ENCODE peak calls at places on chromosomes 4 and X, in seven cellular contexts. U is neural crest cell; O is brain microvascular endothelial cell; R is psoas muscle; N is nephron progenitor cell; D is activated CD8-positive, alpha-beta T cell treated with anti-CD3 and anti-CD28 coated beads for 36 hours; P is AG10803. G is an unnamed sample.

GRCh38 chr4:143420227-143420626 is 83.6 kb downstream of the GAB1 start:
- DNase-seq in U (no peak), O (no peak), R (no peak), N (no peak), D (no peak), P (no peak), G (no peak)

GRCh38 chrX:130086414-130087207 is 23.7 kb downstream of the ELF4 start:
- DNase-seq in U (no peak), O (no peak), R (no peak), N (no peak), D (peak; percentile 88), P (no peak), G (no peak)

GRCh38 chrX:131739823-131740222 is 195.9 kb downstream of the OR13H1 start:
- DNase-seq in U (no peak), O (no peak), R (no peak), N (no peak), D (no peak), P (no peak), G (no peak)

GRCh38 chr4:26022346-26022891 is 108.4 kb downstream of the SMIM20 start:
- DNase-seq in U (no peak), O (peak; percentile 56), R (no peak), N (no peak), D (no peak), P (peak; percentile 57), G (peak; percentile 80)

GRCh38 chrX:72394518-72395163 is 88.9 kb upstream of the CITED1 start:
- DNase-seq in U (no peak), O (peak; percentile 51), R (peak; percentile 55), N (peak; percentile 4), D (no peak), P (peak; percentile 67), G (no peak)

GRCh38 chr4:183758006-183758734 is 99.1 kb downstream of the TRAPPC11 start:
- DNase-seq in U (no peak), O (no peak), R (peak; percentile 44), N (peak; percentile 56), D (peak; percentile 2), P (no peak), G (no peak)

GRCh38 chr4:72843466-72843865 is 226.1 kb downstream of the COX18 start:
- DNase-seq in U (no peak), O (peak; percentile 14), R (no peak), N (no peak), D (no peak), P (peak; percentile 53), G (no peak)

GRCh38 chr4:115945026-115945425 is 831.6 kb upstream of the NDST4 start:
- DNase-seq in U (no peak), O (no peak), R (no peak), N (no peak), D (no peak), P (no peak), G (no peak)

GRCh38 chrX:139969286-139969685 is 4.0 kb upstream of the CXorf66 start:
- DNase-seq in U (no peak), O (no peak), R (no peak), N (no peak), D (no peak), P (no peak), G (no peak)

GRCh38 chrX:109855501-109855900 is 122.4 kb upstream of the ACSL4 start:
- DNase-seq in U (no peak), O (no peak), R (no peak), N (no peak), D (no peak), P (no peak), G (no peak)

DNA sequence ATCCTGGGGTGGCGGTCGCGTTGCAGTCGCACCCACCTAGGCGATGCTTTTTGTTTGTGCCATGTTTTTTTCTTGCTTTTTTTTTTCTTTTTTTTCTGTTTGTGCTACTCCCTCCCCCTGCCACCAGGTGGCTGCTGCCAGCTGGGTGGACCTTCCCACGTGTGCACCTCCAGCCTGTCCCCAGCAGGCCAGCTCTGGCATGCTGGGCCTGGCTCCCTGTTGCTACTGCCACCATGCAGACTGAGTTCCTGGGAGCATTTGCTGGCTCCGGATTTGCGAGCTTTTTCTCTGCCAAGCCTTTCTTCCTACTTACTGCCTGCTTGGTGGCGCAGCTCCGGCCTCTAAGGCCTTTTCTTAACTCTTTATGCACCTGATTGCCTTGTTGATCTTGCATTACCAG is 161.2 kb upstream of the WDFY3 start:
- DNase-seq in U (peak; percentile 3), O (no peak), R (no peak), N (peak; percentile 23), D (peak; percentile 1), P (peak; percentile 16), G (peak; percentile 35)
- TF ChIP-seq CTCF in U (peak; percentile 68), O (peak; percentile 77), R (peak; percentile 14), N (peak; percentile 77), D (peak; percentile 26), P (peak; percentile 41), G (peak; percentile 29)

GRCh38 chrX:93875621-93876282 is 201.7 kb downstream of the FAM133A start:
- DNase-seq in U (no peak), O (no peak), R (no peak), N (no peak), D (no peak), P (no peak), G (peak; percentile 2)

GRCh38 chrX:93874554-93874953 is 200.5 kb downstream of the FAM133A start:
- DNase-seq in U (peak; percentile 65), O (no peak), R (no peak), N (peak; percentile 50), D (no peak), P (no peak), G (peak; percentile 64)
- TF ChIP-seq CTCF in U (peak; percentile 92), O (peak; percentile 37), R (peak; percentile 39), N (peak; percentile 76), D (peak; percentile 40), P (peak; percentile 27), G (peak; percentile 49)

GRCh38 chr4:49032440-49033161 is 46.5 kb downstream of the CWH43 start:
- DNase-seq in U (peak; percentile 4), O (peak; percentile 11), R (no peak), N (no peak), D (peak; percentile 28), P (peak; percentile 11), G (peak; percentile 63)
- TF ChIP-seq CTCF in U (peak; percentile 31), O (peak; percentile 72), R (peak; percentile 23), N (no peak), D (peak; percentile 58), P (peak; percentile 61), G (peak; percentile 65)

GRCh38 chr4:120877021-120877420 is 45.5 kb downstream of the PRDM5 start:
- DNase-seq in U (no peak), O (no peak), R (no peak), N (no peak), D (no peak), P (no peak), G (no peak)

GRCh38 chr4:120874792-120875774 is 47.4 kb downstream of the PRDM5 start:
- DNase-seq in U (no peak), O (no peak), R (no peak), N (no peak), D (no peak), P (no peak), G (no peak)

GRCh38 chr4:120870279-120870673 is 52.2 kb downstream of the PRDM5 start:
- DNase-seq in U (no peak), O (no peak), R (no peak), N (no peak), D (no peak), P (no peak), G (no peak)

GRCh38 chr4:120871173-120871572 is 51.4 kb downstream of the PRDM5 start:
- DNase-seq in U (no peak), O (no peak), R (no peak), N (no peak), D (no peak), P (no peak), G (no peak)

GRCh38 chr4:120873554-120873953 is 49.0 kb downstream of the PRDM5 start:
- DNase-seq in U (no peak), O (no peak), R (no peak), N (no peak), D (no peak), P (no peak), G (no peak)
- TF ChIP-seq CTCF in U (peak; percentile 48), O (peak; percentile 6), R (no peak), N (no peak), D (no peak), P (peak; percentile 31), G (no peak)

DNA sequence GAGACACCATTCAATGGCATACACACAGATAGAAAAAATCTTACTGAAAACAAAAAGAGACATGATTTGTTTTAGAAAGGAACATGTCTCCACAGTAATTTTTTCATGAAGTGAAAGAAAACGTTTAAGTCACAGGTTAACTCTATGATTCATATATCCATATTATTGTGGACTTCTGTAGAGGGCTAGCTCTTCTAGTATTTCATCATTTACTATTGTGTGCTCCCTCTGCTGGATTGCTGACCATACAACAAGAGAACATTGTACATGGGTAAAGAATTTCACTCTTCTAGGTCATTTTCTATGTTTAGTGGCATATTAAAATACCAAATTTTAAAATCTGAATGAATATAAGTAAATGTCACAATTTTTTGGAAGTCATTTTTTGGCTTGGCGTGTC is 91.8 kb upstream of the POU3F4 start:
- DNase-seq in U (no peak), O (no peak), R (no peak), N (no peak), D (no peak), P (no peak), G (peak; percentile 51)
- TF ChIP-seq CTCF in U (peak; percentile 54), O (no peak), R (peak; percentile 11), N (no peak), D (no peak), P (no peak), G (peak; percentile 52)

GRCh38 chr4:10016169-10016568 is 5.1 kb downstream of the SLC2A9 start:
- DNase-seq in U (no peak), O (no peak), R (no peak), N (no peak), D (no peak), P (no peak), G (no peak)

GRCh38 chr4:10018818-10019438 is 2.4 kb downstream of the SLC2A9 start:
- DNase-seq in U (peak; percentile 89), O (peak; percentile 97), R (peak; percentile 98), N (peak; percentile 90), D (peak; percentile 96), P (peak; percentile 93), G (peak; percentile 98)

GRCh38 chr4:10015140-10015753 is 6.0 kb downstream of the SLC2A9 start:
- DNase-seq in U (peak; percentile 36), O (peak; percentile 57), R (no peak), N (peak; percentile 43), D (peak; percentile 69), P (peak; percentile 38), G (peak; percentile 62)

GRCh38 chr4:10019521-10020051 is 1.7 kb downstream of the SLC2A9 start:
- DNase-seq in U (no peak), O (no peak), R (no peak), N (no peak), D (no peak), P (no peak), G (no peak)

GRCh38 chr4:10017037-10017893 is 4.0 kb downstream of the SLC2A9 start:
- DNase-seq in U (no peak), O (no peak), R (no peak), N (no peak), D (no peak), P (no peak), G (no peak)
- TF ChIP-seq CTCF in U (no peak), O (no peak), R (no peak), N (no peak), D (no peak), P (no peak), G (no peak)

GRCh38 chr4:139454111-139454600 is at the start of gene RAB33B:
- DNase-seq in U (no peak), O (no peak), R (no peak), N (no peak), D (no peak), P (peak; percentile 89), G (no peak)
- TF ChIP-seq CTCF in U (no peak), O (no peak), R (no peak), N (no peak), D (no peak), P (no peak), G (no peak)

G was measured in MCF 10A.